ENCODE peak calls at places on chromosome 15, in ten cellular contexts. One of them, this sample, is unnamed.

GRCh38 chr15:72009207-72009606 is 108.7 kb downstream of the MYO9A start:
- DNase-seq in heart left ventricle: no peak
- DNase-seq in NB4: no peak
- DNase-seq in fibroblast of pulmonary artery: no peak
- DNase-seq in glutamatergic neuron: no peak
- DNase-seq in body of pancreas: peak
- DNase-seq in astrocyte of the spinal cord: no peak
- DNase-seq in RWPE1: no peak
- DNase-seq in WTC11: no peak
- DNase-seq in LNCaP clone FGC: no peak
- DNase-seq in this sample: no peak

GRCh38 chr15:99566157-99566900 is 545 bp downstream of the MEF2A start:
- DNase-seq in body of pancreas: peak
- DNase-seq in fibroblast of pulmonary artery: no peak
- DNase-seq in RWPE1: peak
- DNase-seq in LNCaP clone FGC: no peak
- DNase-seq in NB4: peak
- DNase-seq in glutamatergic neuron: peak
- DNase-seq in heart left ventricle: peak
- DNase-seq in astrocyte of the spinal cord: peak
- DNase-seq in WTC11: peak
- DNase-seq in this sample: no peak

GRCh38 chr15:70242962-70243685 is 145.4 kb upstream of the TLE3 start:
- DNase-seq in fibroblast of pulmonary artery: no peak
- DNase-seq in RWPE1: no peak
- DNase-seq in WTC11: no peak
- DNase-seq in astrocyte of the spinal cord: no peak
- DNase-seq in LNCaP clone FGC: no peak
- DNase-seq in body of pancreas: no peak
- DNase-seq in heart left ventricle: no peak
- DNase-seq in NB4: no peak
- DNase-seq in glutamatergic neuron: no peak
- DNase-seq in this sample: no peak

GRCh38 chr15:51982013-51982769 is 10.6 kb upstream of the LEO1 start:
- DNase-seq in astrocyte of the spinal cord: peak
- DNase-seq in body of pancreas: peak
- DNase-seq in glutamatergic neuron: no peak
- DNase-seq in WTC11: no peak
- DNase-seq in heart left ventricle: no peak
- DNase-seq in RWPE1: peak
- DNase-seq in NB4: peak
- DNase-seq in LNCaP clone FGC: peak
- DNase-seq in fibroblast of pulmonary artery: peak
- DNase-seq in this sample: peak

GRCh38 chr15:68700395-68701123 is 120.1 kb downstream of the ANP32A start:
- DNase-seq in heart left ventricle: peak
- DNase-seq in fibroblast of pulmonary artery: peak
- DNase-seq in body of pancreas: no peak
- DNase-seq in glutamatergic neuron: peak
- DNase-seq in NB4: no peak
- DNase-seq in LNCaP clone FGC: no peak
- DNase-seq in RWPE1: no peak
- DNase-seq in astrocyte of the spinal cord: peak
- DNase-seq in WTC11: peak
- DNase-seq in this sample: no peak

GRCh38 chr15:42694398-42694797 is 42.5 kb downstream of the CDAN1 start:
- DNase-seq in glutamatergic neuron: no peak
- DNase-seq in heart left ventricle: no peak
- DNase-seq in RWPE1: no peak
- DNase-seq in fibroblast of pulmonary artery: no peak
- DNase-seq in LNCaP clone FGC: no peak
- DNase-seq in WTC11: no peak
- DNase-seq in astrocyte of the spinal cord: no peak
- DNase-seq in body of pancreas: no peak
- DNase-seq in NB4: no peak
- DNase-seq in this sample: peak

GRCh38 chr15:99509686-99510461 is 55.9 kb upstream of the MEF2A start:
- DNase-seq in RWPE1: no peak
- DNase-seq in astrocyte of the spinal cord: no peak
- DNase-seq in fibroblast of pulmonary artery: peak
- DNase-seq in WTC11: no peak
- DNase-seq in heart left ventricle: no peak
- DNase-seq in glutamatergic neuron: no peak
- DNase-seq in body of pancreas: no peak
- DNase-seq in NB4: peak
- DNase-seq in LNCaP clone FGC: no peak
- DNase-seq in this sample: no peak

GRCh38 chr15:69439623-69440022 is 13.0 kb upstream of the RPLP1 start:
- DNase-seq in glutamatergic neuron: no peak
- DNase-seq in body of pancreas: no peak
- DNase-seq in astrocyte of the spinal cord: no peak
- DNase-seq in fibroblast of pulmonary artery: no peak
- DNase-seq in LNCaP clone FGC: no peak
- DNase-seq in RWPE1: no peak
- DNase-seq in WTC11: no peak
- DNase-seq in NB4: no peak
- DNase-seq in heart left ventricle: no peak
- DNase-seq in this sample: no peak

GRCh38 chr15:77417642-77418041 is 2.3 kb downstream of the PEAK1 start:
- DNase-seq in heart left ventricle: no peak
- DNase-seq in LNCaP clone FGC: peak
- DNase-seq in NB4: no peak
- DNase-seq in WTC11: no peak
- DNase-seq in RWPE1: no peak
- DNase-seq in body of pancreas: no peak
- DNase-seq in glutamatergic neuron: no peak
- DNase-seq in astrocyte of the spinal cord: no peak
- DNase-seq in fibroblast of pulmonary artery: no peak
- DNase-seq in this sample: no peak

GRCh38 chr15:77419836-77420609 is at the start of gene PEAK1:
- DNase-seq in heart left ventricle: peak
- DNase-seq in WTC11: peak
- DNase-seq in astrocyte of the spinal cord: peak
- DNase-seq in body of pancreas: peak
- DNase-seq in glutamatergic neuron: peak
- DNase-seq in RWPE1: peak
- DNase-seq in NB4: peak
- DNase-seq in LNCaP clone FGC: peak
- DNase-seq in fibroblast of pulmonary artery: peak
- DNase-seq in this sample: peak

GRCh38 chr15:77418341-77419049 is 1.4 kb downstream of the PEAK1 start:
- DNase-seq in WTC11: no peak
- DNase-seq in astrocyte of the spinal cord: peak
- DNase-seq in glutamatergic neuron: no peak
- DNase-seq in fibroblast of pulmonary artery: peak
- DNase-seq in LNCaP clone FGC: no peak
- DNase-seq in NB4: peak
- DNase-seq in body of pancreas: no peak
- DNase-seq in heart left ventricle: no peak
- DNase-seq in RWPE1: no peak
- DNase-seq in this sample: no peak

GRCh38 chr15:77420610-77421369 is at the start of gene HMG20A:
- DNase-seq in fibroblast of pulmonary artery: peak
- DNase-seq in glutamatergic neuron: peak
- DNase-seq in NB4: peak
- DNase-seq in astrocyte of the spinal cord: peak
- DNase-seq in body of pancreas: peak
- DNase-seq in RWPE1: peak
- DNase-seq in LNCaP clone FGC: peak
- DNase-seq in WTC11: peak
- DNase-seq in heart left ventricle: peak
- DNase-seq in this sample: peak

DNA sequence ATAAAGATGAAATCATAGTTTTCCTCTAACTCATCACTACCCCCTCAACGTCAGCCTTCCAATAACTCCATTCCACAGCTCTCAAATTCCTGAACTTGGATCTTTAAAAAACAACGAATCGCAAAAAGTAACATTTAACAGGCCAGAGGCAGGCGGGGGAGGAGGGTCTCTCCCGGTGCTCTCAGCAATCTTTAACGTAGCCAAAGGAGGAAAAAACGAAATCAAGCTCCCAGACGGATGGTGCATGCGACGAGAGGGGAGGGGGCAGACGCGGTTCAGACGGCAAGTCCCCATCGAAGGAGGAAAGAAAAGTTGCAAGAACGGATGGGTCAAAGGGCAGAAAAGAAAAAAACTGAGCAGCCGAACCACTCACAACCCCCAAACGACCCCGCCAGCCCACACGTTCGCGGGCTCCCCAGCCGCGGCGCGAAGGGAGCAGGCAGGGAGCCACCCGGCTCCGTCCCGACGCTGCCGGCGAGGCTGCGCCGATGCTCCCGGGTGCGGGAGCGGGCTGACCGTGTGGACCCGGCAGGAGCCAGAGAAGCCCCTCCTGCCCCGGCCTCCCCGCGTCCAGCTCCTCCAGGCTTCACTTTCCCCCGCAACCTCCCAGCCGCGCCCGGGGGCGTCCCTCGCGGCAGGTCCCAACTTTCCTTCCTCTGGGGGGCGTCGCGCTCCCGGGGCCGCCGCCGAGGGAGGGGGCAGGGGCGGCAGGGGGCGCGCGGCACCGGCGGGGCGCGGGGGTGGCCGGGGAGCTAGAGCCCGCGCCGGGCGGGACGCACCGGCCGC is 661 bp downstream of the PEAK1 start:
- DNase-seq in WTC11: peak
- DNase-seq in body of pancreas: peak
- DNase-seq in NB4: peak
- DNase-seq in fibroblast of pulmonary artery: peak
- DNase-seq in glutamatergic neuron: peak
- DNase-seq in astrocyte of the spinal cord: peak
- DNase-seq in LNCaP clone FGC: no peak
- DNase-seq in RWPE1: peak
- DNase-seq in heart left ventricle: peak
- DNase-seq in this sample: peak
- TF ChIP-seq CTCF in WTC11: no peak
- TF ChIP-seq CTCF in body of pancreas: peak
- TF ChIP-seq CTCF in NB4: peak
- TF ChIP-seq CTCF in fibroblast of pulmonary artery: no peak
- TF ChIP-seq CTCF in glutamatergic neuron: no peak
- TF ChIP-seq CTCF in astrocyte of the spinal cord: peak
- TF ChIP-seq CTCF in LNCaP clone FGC: no peak
- TF ChIP-seq CTCF in RWPE1: peak
- TF ChIP-seq CTCF in heart left ventricle: peak
- TF ChIP-seq CTCF in this sample: peak

GRCh38 chr15:74793135-74794028 is 11.5 kb downstream of the CSK start:
- DNase-seq in LNCaP clone FGC: no peak
- DNase-seq in glutamatergic neuron: no peak
- DNase-seq in body of pancreas: no peak
- DNase-seq in heart left ventricle: no peak
- DNase-seq in WTC11: no peak
- DNase-seq in NB4: peak
- DNase-seq in fibroblast of pulmonary artery: peak
- DNase-seq in astrocyte of the spinal cord: peak
- DNase-seq in RWPE1: no peak
- DNase-seq in this sample: no peak
- TF ChIP-seq CTCF in LNCaP clone FGC: no peak
- TF ChIP-seq CTCF in glutamatergic neuron: no peak
- TF ChIP-seq CTCF in body of pancreas: no peak
- TF ChIP-seq CTCF in heart left ventricle: no peak
- TF ChIP-seq CTCF in WTC11: no peak
- TF ChIP-seq CTCF in NB4: peak
- TF ChIP-seq CTCF in fibroblast of pulmonary artery: peak
- TF ChIP-seq CTCF in astrocyte of the spinal cord: peak
- TF ChIP-seq CTCF in RWPE1: no peak
- TF ChIP-seq CTCF in this sample: peak

DNA sequence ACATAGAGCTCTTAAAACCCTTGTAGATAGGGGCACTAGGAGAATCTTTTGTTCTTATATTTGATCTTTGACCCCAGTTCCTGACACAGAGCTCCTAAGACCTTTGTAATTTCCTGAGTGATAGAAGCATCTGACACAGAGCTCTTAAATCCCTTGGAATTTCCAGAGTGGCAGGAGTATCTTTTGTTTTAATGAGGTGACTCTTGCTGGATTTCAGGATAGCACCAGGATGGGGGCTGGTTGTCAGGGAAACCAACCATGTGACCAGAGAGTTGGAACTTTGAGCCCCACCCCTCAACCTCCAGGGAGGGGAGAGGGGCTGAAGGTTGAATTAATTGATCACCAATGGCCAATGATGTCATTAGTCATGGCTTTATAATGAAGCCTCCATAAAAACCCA is 47.6 kb upstream of the ST8SIA2 start:
- DNase-seq in RWPE1: no peak
- DNase-seq in fibroblast of pulmonary artery: no peak
- DNase-seq in LNCaP clone FGC: no peak
- DNase-seq in heart left ventricle: no peak
- DNase-seq in body of pancreas: no peak
- DNase-seq in glutamatergic neuron: no peak
- DNase-seq in NB4: no peak
- DNase-seq in astrocyte of the spinal cord: no peak
- DNase-seq in WTC11: no peak
- DNase-seq in this sample: no peak
- TF ChIP-seq CTCF in RWPE1: no peak
- TF ChIP-seq CTCF in fibroblast of pulmonary artery: no peak
- TF ChIP-seq CTCF in LNCaP clone FGC: no peak
- TF ChIP-seq CTCF in heart left ventricle: no peak
- TF ChIP-seq CTCF in body of pancreas: no peak
- TF ChIP-seq CTCF in glutamatergic neuron: no peak
- TF ChIP-seq CTCF in NB4: no peak
- TF ChIP-seq CTCF in astrocyte of the spinal cord: no peak
- TF ChIP-seq CTCF in WTC11: no peak
- TF ChIP-seq CTCF in this sample: no peak

GRCh38 chr15:32643907-32644445 is 2.5 kb downstream of the SCG5 start:
- DNase-seq in glutamatergic neuron: no peak
- DNase-seq in NB4: no peak
- DNase-seq in fibroblast of pulmonary artery: no peak
- DNase-seq in body of pancreas: no peak
- DNase-seq in astrocyte of the spinal cord: no peak
- DNase-seq in heart left ventricle: no peak
- DNase-seq in LNCaP clone FGC: no peak
- DNase-seq in RWPE1: no peak
- DNase-seq in WTC11: no peak
- DNase-seq in this sample: no peak

GRCh38 chr15:32652178-32652577 is 10.7 kb downstream of the SCG5 start:
- DNase-seq in heart left ventricle: no peak
- DNase-seq in body of pancreas: no peak
- DNase-seq in fibroblast of pulmonary artery: no peak
- DNase-seq in WTC11: no peak
- DNase-seq in RWPE1: peak
- DNase-seq in LNCaP clone FGC: no peak
- DNase-seq in glutamatergic neuron: no peak
- DNase-seq in NB4: no peak
- DNase-seq in astrocyte of the spinal cord: no peak
- DNase-seq in this sample: no peak

GRCh38 chr15:32646304-32646703 is 4.8 kb downstream of the SCG5 start:
- DNase-seq in astrocyte of the spinal cord: no peak
- DNase-seq in NB4: no peak
- DNase-seq in heart left ventricle: no peak
- DNase-seq in WTC11: no peak
- DNase-seq in body of pancreas: no peak
- DNase-seq in RWPE1: no peak
- DNase-seq in LNCaP clone FGC: no peak
- DNase-seq in fibroblast of pulmonary artery: no peak
- DNase-seq in glutamatergic neuron: no peak
- DNase-seq in this sample: no peak

GRCh38 chr15:32651229-32651837 is 9.8 kb downstream of the SCG5 start:
- DNase-seq in glutamatergic neuron: peak
- DNase-seq in body of pancreas: peak
- DNase-seq in NB4: peak
- DNase-seq in WTC11: peak
- DNase-seq in astrocyte of the spinal cord: peak
- DNase-seq in heart left ventricle: peak
- DNase-seq in LNCaP clone FGC: no peak
- DNase-seq in RWPE1: peak
- DNase-seq in fibroblast of pulmonary artery: peak
- DNase-seq in this sample: no peak

GRCh38 chr15:32649336-32649735 is 7.8 kb downstream of the SCG5 start:
- DNase-seq in glutamatergic neuron: no peak
- DNase-seq in RWPE1: no peak
- DNase-seq in astrocyte of the spinal cord: peak
- DNase-seq in heart left ventricle: no peak
- DNase-seq in body of pancreas: peak
- DNase-seq in WTC11: no peak
- DNase-seq in fibroblast of pulmonary artery: peak
- DNase-seq in LNCaP clone FGC: no peak
- DNase-seq in NB4: peak
- DNase-seq in this sample: no peak
- TF ChIP-seq CTCF in glutamatergic neuron: no peak
- TF ChIP-seq CTCF in RWPE1: no peak
- TF ChIP-seq CTCF in astrocyte of the spinal cord: peak
- TF ChIP-seq CTCF in heart left ventricle: no peak
- TF ChIP-seq CTCF in body of pancreas: peak
- TF ChIP-seq CTCF in WTC11: no peak
- TF ChIP-seq CTCF in fibroblast of pulmonary artery: peak
- TF ChIP-seq CTCF in LNCaP clone FGC: peak
- TF ChIP-seq CTCF in NB4: peak
- TF ChIP-seq CTCF in this sample: peak

This sample was measured in osteocyte.